ENCODE peak calls at places on chromosomes 12 and 14, in eight cellular contexts. R is GM23338; P is mucosa of descending colon; K is AG09319; N is kidney epithelial cell; D is CD4-positive, alpha-beta T cell; F is endothelial cell; V is IMR-90. A is an unnamed sample.

GRCh38 chr12:11437966-11438365 is 42.6 kb upstream of the PRB2 start:
- DNase-seq in R (no peak), P (no peak), K (no peak), N (no peak), D (no peak), F (no peak), V (no peak), A (no peak)

GRCh38 chr12:66508025-66508424 is 170.9 kb downstream of the GRIP1 start:
- DNase-seq in R (no peak), P (no peak), K (no peak), N (no peak), D (no peak), F (no peak), V (no peak), A (no peak)

GRCh38 chr12:110079477-110080400 is 31.4 kb upstream of the C12orf76 start:
- DNase-seq in R (peak; percentile 28), P (peak; percentile 50), K (no peak), N (no peak), D (peak; percentile 70), F (no peak), V (peak; percentile 39), A (peak; percentile 29)

GRCh38 chr14:94129111-94129757 is at the start of gene IFI27L2:
- DNase-seq in R (peak; percentile 92), P (peak; percentile 80), K (no peak), N (no peak), D (peak; percentile 65), F (peak; percentile 44), V (peak; percentile 73), A (peak; percentile 59)

GRCh38 chr12:87323369-87323768 is 705.8 kb downstream of the C12orf50 start:
- DNase-seq in R (no peak), P (no peak), K (peak; percentile 20), N (no peak), D (no peak), F (no peak), V (peak; percentile 94), A (no peak)

GRCh38 chr14:36553650-36554260 is 28.7 kb downstream of the NKX2-8 start:
- DNase-seq in R (peak; percentile 77), P (no peak), K (peak; percentile 43), N (no peak), D (no peak), F (no peak), V (peak; percentile 51), A (peak; percentile 32)

GRCh38 chr12:115394498-115395220 is 710.7 kb upstream of the TBX3 start:
- DNase-seq in R (no peak), P (no peak), K (no peak), N (no peak), D (no peak), F (no peak), V (peak; percentile 55), A (no peak)

GRCh38 chr14:55715889-55716288 is 135.9 kb downstream of the KTN1 start:
- DNase-seq in R (no peak), P (no peak), K (peak; percentile 80), N (no peak), D (no peak), F (no peak), V (peak; percentile 82), A (no peak)

GRCh38 chr14:91388551-91388975 is 29.1 kb downstream of the CCDC88C start:
- DNase-seq in R (no peak), P (no peak), K (no peak), N (no peak), D (no peak), F (no peak), V (peak; percentile 59), A (no peak)

GRCh38 chr12:402127-402456 is 648 bp downstream of the CCDC77 start:
- DNase-seq in R (peak; percentile 59), P (no peak), K (no peak), N (no peak), D (no peak), F (peak; percentile 18), V (peak; percentile 41), A (peak; percentile 14)
- TF ChIP-seq CTCF in R (peak; percentile 45), P (no peak), K (peak; percentile 41), N (peak; percentile 38), D (no peak), F (no peak), V (peak; percentile 35), A (no peak)

DNA sequence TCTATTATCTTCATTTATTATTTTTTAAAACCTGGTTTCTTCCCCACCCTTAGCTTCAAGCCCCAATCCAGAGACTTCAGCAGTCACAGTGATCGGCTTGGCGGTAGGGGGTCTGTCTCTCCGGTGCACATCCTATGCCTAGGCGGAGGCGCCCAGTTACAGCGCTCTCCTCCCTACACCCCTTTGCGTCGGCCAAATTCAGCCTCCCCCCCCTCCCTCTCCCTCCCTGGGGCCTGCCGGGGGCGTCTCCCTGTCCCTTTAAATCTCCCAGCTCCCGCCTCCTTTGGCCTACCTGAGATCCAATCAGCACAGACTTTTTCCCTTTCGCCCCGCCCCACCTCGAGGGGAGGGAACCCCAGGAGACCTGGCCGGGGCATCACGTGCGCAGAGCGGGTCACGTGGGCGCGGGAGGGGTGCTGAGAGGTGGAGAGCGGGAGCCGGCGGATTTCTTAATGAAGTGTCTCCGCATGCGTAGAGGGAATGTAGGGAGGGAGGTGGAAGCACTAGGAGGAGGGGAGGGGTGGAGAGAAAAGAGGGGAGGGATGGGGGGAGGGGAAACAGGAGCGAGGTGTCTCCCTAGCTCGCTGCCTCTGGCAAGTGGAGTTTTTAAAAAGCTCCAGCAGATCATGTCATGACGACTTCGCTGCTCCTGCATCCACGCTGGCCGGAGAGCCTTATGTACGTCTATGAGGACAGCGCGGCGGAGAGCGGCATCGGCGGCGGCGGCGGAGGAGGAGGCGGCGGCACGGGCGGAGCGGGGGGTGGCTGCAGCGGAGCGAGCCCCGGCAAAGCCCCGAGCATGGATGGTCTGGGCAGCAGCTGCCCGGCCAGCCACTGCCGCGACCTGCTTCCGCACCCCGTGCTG is at the start of gene HOXC13:
- DNase-seq in R (peak; percentile 99), P (no peak), K (no peak), N (no peak), D (no peak), F (peak; percentile 90), V (no peak), A (peak; percentile 67)
- TF ChIP-seq CTCF in R (no peak), P (no peak), K (no peak), N (no peak), D (no peak), F (no peak), V (no peak), A (no peak)

DNA sequence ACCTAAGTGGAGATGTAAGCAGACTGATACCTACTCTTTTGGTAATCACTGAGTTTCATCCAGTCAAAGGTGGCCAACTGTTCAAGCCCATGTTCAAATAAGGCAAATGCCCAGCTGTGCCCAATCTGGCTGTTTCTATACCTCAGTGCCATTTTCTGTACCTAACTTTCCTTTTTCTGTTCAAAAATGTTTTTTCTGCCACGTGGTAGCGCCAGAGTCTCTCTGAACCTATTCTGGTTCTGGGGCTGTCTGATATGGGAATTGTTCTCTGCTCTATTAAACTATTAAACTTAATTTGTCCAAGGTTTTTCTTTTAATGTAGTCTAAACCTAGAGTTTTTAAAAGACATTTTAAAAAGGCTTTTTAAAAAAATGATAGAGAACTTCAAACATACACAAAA is 391.2 kb downstream of the NOVA1 start:
- DNase-seq in R (no peak), P (no peak), K (no peak), N (no peak), D (no peak), F (no peak), V (no peak), A (no peak)
- TF ChIP-seq CTCF in R (peak; percentile 35), P (no peak), K (no peak), N (no peak), D (no peak), F (no peak), V (peak; percentile 24), A (no peak)

DNA sequence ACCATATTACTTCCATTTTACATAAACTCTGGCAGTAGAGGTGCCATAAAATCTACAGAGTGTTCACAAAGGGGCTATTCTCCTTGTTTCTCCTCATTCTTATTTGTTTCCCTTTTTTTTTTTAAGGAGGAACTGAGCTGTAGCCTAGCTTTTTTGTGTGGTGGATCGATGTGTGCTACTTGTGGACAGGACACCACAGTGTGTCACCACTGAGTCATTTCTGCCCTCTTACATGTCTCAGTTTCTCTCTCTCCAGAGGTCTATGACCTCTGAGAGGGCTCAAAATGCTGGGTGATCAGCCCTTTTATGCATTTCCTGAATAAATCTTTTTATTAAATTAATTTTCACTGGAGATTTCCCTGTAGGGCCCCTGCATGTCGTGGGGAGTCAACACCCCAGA is 370.2 kb downstream of the ADGRD1 start:
- DNase-seq in R (no peak), P (no peak), K (no peak), N (no peak), D (no peak), F (no peak), V (no peak), A (no peak)
- TF ChIP-seq CTCF in R (no peak), P (no peak), K (no peak), N (no peak), D (no peak), F (no peak), V (no peak), A (no peak)

DNA sequence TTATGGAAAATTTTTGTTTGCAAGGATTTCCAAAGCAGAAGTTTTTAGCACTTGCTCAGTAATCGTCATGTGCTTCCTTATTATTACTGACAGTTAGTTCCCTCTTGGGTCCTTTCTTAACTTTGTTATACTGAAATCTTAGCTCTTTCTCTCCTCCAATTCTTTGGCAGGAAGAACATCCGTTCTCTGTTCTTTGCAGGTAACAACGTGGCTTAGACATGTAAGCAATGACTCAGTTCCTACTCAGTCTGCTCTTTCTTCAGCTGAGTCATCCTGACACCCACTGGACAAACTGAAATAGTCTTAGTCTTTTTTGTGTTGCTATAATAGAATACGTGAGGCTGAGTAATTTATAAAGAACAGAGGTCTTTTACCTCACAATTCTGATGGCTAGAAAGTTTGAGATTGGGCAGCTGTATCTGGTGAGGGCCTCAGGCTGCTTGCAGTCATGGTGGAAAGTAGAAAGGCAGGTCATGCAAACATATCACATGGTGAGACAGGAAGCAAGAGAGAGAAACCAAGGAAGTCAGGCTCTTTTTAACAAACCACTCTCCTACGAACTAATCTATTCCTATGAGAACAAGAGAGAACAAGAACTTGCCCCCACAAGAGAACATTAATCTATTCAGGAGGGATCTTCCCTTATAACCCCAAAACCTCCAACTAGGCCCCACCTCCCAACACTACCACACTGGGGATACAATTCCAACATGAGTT is 49.2 kb downstream of the TESPA1 start:
- DNase-seq in R (no peak), P (no peak), K (peak; percentile 40), N (peak; percentile 84), D (no peak), F (no peak), V (peak; percentile 91), A (peak; percentile 42)
- TF ChIP-seq CTCF in R (peak; percentile 17), P (no peak), K (no peak), N (peak; percentile 3), D (peak; percentile 32), F (no peak), V (no peak), A (no peak)

A was measured in Calu3.